ENCODE peak calls at places on chromosomes 11 and 22, in five cellular contexts. K, B, I, E and O are unnamed samples.

GRCh38 chr11:2541321-2541680 is 96.5 kb downstream of the KCNQ1 start:
- DNase-seq in K (no peak), B (no peak), I (peak), E (no peak), O (no peak)

GRCh38 chr11:43738600-43739409 is 58.3 kb downstream of the HSD17B12 start:
- DNase-seq in K (peak), B (no peak), I (no peak), E (peak), O (no peak)

GRCh38 chr11:117328414-117329010 is 858 bp downstream of the CEP164 start:
- DNase-seq in K (peak), B (peak), I (peak), E (no peak), O (no peak)

GRCh38 chr22:47724751-47725150 is 962.3 kb downstream of the TBC1D22A start:
- DNase-seq in K (no peak), B (no peak), I (no peak), E (no peak), O (no peak)

GRCh38 chr11:40337118-40337517 is 1122.3 kb downstream of the LRRC4C start:
- DNase-seq in K (no peak), B (no peak), I (no peak), E (no peak), O (no peak)

GRCh38 chr11:105738972-105739574 is 129.2 kb downstream of the GRIA4 start:
- DNase-seq in K (no peak), B (no peak), I (no peak), E (no peak), O (no peak)

GRCh38 chr11:105144887-105145286 is 5.3 kb upstream of the CARD18 start:
- DNase-seq in K (no peak), B (no peak), I (no peak), E (peak), O (no peak)

GRCh38 chr11:125165111-125165663 is 636 bp downstream of the PKNOX2 start:
- DNase-seq in K (peak), B (no peak), I (no peak), E (no peak), O (no peak)

GRCh38 chr11:75667268-75667830 is 1.5 kb downstream of the MAP6 start:
- DNase-seq in K (peak), B (peak), I (peak), E (no peak), O (no peak)

GRCh38 chr11:10694481-10695239 is 1.1 kb upstream of the IRAG1 start:
- DNase-seq in K (no peak), B (no peak), I (no peak), E (no peak), O (no peak)

GRCh38 chr11:79510948-79511347 is 70.1 kb upstream of the TENM4 start:
- DNase-seq in K (no peak), B (no peak), I (no peak), E (no peak), O (no peak)

GRCh38 chr22:44667829-44668189 is 34.2 kb upstream of the PRR5 start:
- DNase-seq in K (no peak), B (no peak), I (peak), E (no peak), O (no peak)

GRCh38 chr11:122186439-122187080 is 70.5 kb upstream of the BLID start:
- DNase-seq in K (no peak), B (no peak), I (no peak), E (peak), O (no peak)

GRCh38 chr11:6629892-6630631 is 10.8 kb upstream of the TPP1 start:
- DNase-seq in K (no peak), B (no peak), I (peak), E (no peak), O (no peak)

GRCh38 chr11:65262381-65262680 is 569 bp downstream of the POLA2 start:
- DNase-seq in K (no peak), B (no peak), I (peak), E (no peak), O (no peak)

GRCh38 chr22:46549565-46549840 is 12.1 kb upstream of the CELSR1 start:
- DNase-seq in K (no peak), B (no peak), I (no peak), E (no peak), O (no peak)

GRCh38 chr11:2295971-2296912 is 5.5 kb downstream of the C11orf21 start:
- DNase-seq in K (peak), B (no peak), I (no peak), E (no peak), O (peak)

GRCh38 chr22:39209756-39210155 is 35.0 kb downstream of the PDGFB start:
- DNase-seq in K (no peak), B (no peak), I (no peak), E (no peak), O (no peak)

GRCh38 chr11:66457826-66458225 is 8.9 kb upstream of the PELI3 start:
- DNase-seq in K (no peak), B (no peak), I (no peak), E (no peak), O (no peak)

GRCh38 chr22:19195796-19196731 is 17.5 kb upstream of the SLC25A1 start:
- DNase-seq in K (no peak), B (no peak), I (no peak), E (no peak), O (no peak)

GRCh38 chr11:57751676-57752253 is at the start of gene BTBD18:
- DNase-seq in K (peak), B (peak), I (peak), E (no peak), O (no peak)
- TF ChIP-seq CTCF in K (peak), B (peak), I (peak), E (peak), O (peak)

GRCh38 chr11:61978703-61979661 is 11.5 kb upstream of the FTH1 start:
- DNase-seq in K (no peak), B (no peak), I (no peak), E (no peak), O (no peak)
- H3K27ac ChIP-seq in K (peak), B (peak), I (peak), E (no peak), O (peak)

DNA sequence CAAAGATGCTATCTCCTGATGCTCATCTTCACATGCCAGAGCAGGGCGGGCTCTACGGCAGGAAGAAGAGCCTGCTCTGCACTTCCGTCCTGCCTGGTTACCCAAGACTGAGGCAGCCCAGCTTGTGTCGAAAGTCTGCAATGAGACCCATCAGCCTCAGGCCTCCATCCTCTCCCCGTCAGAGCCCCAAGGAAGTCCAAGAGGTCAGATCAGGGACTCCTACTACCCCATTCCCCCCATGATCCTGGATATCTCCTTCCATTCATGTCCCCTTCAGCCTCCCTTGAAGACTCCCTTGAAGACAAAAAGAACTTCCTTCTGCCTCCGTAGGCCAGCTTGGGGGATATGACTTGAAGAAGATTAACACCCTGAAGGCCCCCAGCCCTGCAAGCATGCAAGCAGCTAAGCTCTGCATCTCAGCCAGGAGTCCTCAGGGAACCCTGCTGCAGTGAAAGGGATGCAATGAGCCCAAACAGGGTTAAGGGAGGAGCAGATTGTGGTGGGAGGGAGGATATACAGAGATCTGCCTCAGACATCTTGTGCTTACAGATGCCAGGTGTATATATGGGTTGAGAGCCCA is 85.6 kb downstream of the TRIM29 start:
- DNase-seq in K (no peak), B (no peak), I (no peak), E (no peak), O (peak)
- TF ChIP-seq POLR2A in K (no peak), B (no peak), I (no peak), E (no peak), O (no peak)

GRCh38 chr11:112226062-112226921 is at the start of gene PTS:
- DNase-seq in K (peak), B (peak), I (peak), E (peak), O (peak)
- TF ChIP-seq CTCF in K (no peak), B (no peak), I (no peak), E (no peak), O (no peak)

GRCh38 chr11:69983897-69984438 is 94.1 kb upstream of the ANO1 start:
- DNase-seq in K (no peak), B (no peak), I (no peak), E (no peak), O (no peak)
- H3K27ac ChIP-seq in K (no peak), B (no peak), I (no peak), E (no peak), O (no peak)

DNA sequence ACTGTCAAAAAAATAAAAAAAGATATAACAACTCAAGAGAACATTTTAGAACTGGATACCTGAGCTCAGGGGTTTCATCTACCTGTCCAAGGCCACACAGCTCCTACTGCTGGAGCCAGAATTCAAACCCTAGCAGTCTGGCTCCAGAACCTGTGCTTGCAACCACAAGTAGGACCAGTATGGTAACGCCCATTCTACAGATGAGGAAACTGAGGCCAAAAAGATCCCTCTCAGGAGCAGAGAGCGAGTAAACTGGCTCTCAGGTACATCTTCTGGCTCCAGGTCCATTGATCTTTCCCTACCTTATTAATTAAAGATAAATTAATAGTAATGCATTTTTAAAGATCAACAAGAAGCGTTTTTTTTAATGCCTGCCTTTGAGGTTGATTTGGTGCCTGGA is 19.2 kb downstream of the P2RX3 start:
- DNase-seq in K (no peak), B (no peak), I (no peak), E (no peak), O (no peak)
- TF ChIP-seq POLR2A in K (no peak), B (no peak), I (no peak), E (no peak), O (no peak)

DNA sequence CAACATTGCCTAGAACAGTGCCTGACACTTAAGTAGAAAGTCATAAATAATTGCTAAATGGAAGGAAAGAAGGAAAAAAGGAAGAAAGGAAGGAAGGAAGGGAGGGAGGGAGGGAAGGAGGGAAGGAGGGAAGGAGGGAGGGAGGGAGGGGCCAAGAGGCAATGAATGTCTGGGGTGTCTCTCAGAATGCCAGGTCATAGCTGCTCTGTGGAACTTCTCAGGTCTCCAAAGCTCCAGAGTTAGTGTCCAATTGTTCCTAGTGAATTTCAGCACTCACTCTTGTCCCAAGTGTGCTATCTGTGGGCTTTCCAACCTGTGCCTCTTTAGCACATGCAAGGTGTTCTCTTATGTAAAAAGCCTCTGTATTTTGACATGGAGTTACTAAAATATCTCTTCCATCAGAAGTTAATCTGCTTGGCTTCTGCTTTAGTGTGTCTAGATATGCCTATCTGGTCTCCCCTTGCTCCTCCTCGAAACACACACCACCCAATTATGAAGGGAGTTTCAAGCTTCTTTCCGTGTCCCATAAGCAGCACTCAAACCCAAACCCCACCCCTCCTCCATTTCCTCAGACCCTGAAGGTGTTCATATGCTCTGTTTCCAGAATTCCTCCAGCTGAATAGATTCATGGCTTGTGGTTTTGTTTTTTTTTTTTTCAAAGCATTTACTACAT is 56.5 kb downstream of the FAM76B start:
- DNase-seq in K (no peak), B (no peak), I (no peak), E (no peak), O (no peak)
- TF ChIP-seq CTCF in K (no peak), B (no peak), I (no peak), E (no peak), O (no peak)